ENCODE peak calls at places on chromosomes 6 and 20, in ten cellular contexts. R, I, N, X, G, W, V, Z, P and E are unnamed samples.

GRCh38 chr6:159720708-159721107 is 6.6 kb upstream of the WTAP start:
- DNase-seq in R (peak), I (no peak), N (no peak), X (peak), G (no peak), W (peak), V (no peak), Z (no peak), P (no peak), E (peak)

GRCh38 chr20:20369353-20370086 is 1.6 kb downstream of the INSM1 start:
- DNase-seq in R (no peak), I (no peak), N (peak), X (peak), G (no peak), W (no peak), V (no peak), Z (no peak), P (peak), E (peak)

GRCh38 chr20:33606114-33606771 is 55.9 kb upstream of the C20orf144 start:
- DNase-seq in R (no peak), I (no peak), N (no peak), X (no peak), G (no peak), W (no peak), V (no peak), Z (no peak), P (no peak), E (no peak)

GRCh38 chr6:41757268-41757667 is 10.1 kb upstream of the PGC start:
- DNase-seq in R (no peak), I (no peak), N (peak), X (no peak), G (no peak), W (no peak), V (no peak), Z (no peak), P (no peak), E (no peak)

GRCh38 chr6:110617057-110617456 is 140.6 kb upstream of the SLC22A16 start:
- DNase-seq in R (no peak), I (no peak), N (no peak), X (no peak), G (no peak), W (no peak), V (no peak), Z (no peak), P (no peak), E (no peak)

GRCh38 chr20:57414867-57415592 is 23.8 kb downstream of the RBM38 start:
- DNase-seq in R (peak), I (no peak), N (no peak), X (no peak), G (no peak), W (no peak), V (no peak), Z (no peak), P (no peak), E (no peak)

GRCh38 chr6:36120539-36120938 is 9.8 kb upstream of the MAPK13 start:
- DNase-seq in R (no peak), I (no peak), N (no peak), X (no peak), G (no peak), W (peak), V (no peak), Z (no peak), P (no peak), E (no peak)

GRCh38 chr6:134602123-134602522 is 284.2 kb upstream of the SGK1 start:
- DNase-seq in R (no peak), I (no peak), N (no peak), X (no peak), G (no peak), W (peak), V (no peak), Z (no peak), P (no peak), E (no peak)

GRCh38 chr6:136846046-136846445 is 23.7 kb downstream of the PEX7 start:
- DNase-seq in R (peak), I (no peak), N (peak), X (peak), G (peak), W (peak), V (peak), Z (no peak), P (peak), E (peak)

GRCh38 chr6:53857318-53858094 is 62.7 kb downstream of the LRRC1 start:
- DNase-seq in R (no peak), I (no peak), N (no peak), X (no peak), G (no peak), W (no peak), V (no peak), Z (no peak), P (no peak), E (no peak)

GRCh38 chr20:24614341-24614740 is 144.9 kb downstream of the SYNDIG1 start:
- DNase-seq in R (no peak), I (no peak), N (no peak), X (no peak), G (no peak), W (no peak), V (no peak), Z (no peak), P (no peak), E (no peak)

GRCh38 chr6:150273457-150274309 is 95.1 kb upstream of the IYD start:
- DNase-seq in R (no peak), I (no peak), N (no peak), X (no peak), G (no peak), W (no peak), V (no peak), Z (no peak), P (peak), E (peak)

GRCh38 chr6:169269180-169270076 is 15.8 kb upstream of the THBS2 start:
- DNase-seq in R (no peak), I (peak), N (no peak), X (no peak), G (no peak), W (no peak), V (no peak), Z (no peak), P (no peak), E (no peak)

GRCh38 chr6:41002168-41002567 is 36.9 kb downstream of the UNC5CL start:
- DNase-seq in R (no peak), I (no peak), N (no peak), X (no peak), G (no peak), W (no peak), V (no peak), Z (no peak), P (no peak), E (no peak)

GRCh38 chr20:40446868-40447267 is 242.2 kb downstream of the MAFB start:
- DNase-seq in R (no peak), I (no peak), N (no peak), X (no peak), G (no peak), W (peak), V (no peak), Z (no peak), P (no peak), E (no peak)

GRCh38 chr6:170208171-170208601 is 82.7 kb downstream of the DLL1 start:
- DNase-seq in R (no peak), I (no peak), N (no peak), X (no peak), G (no peak), W (no peak), V (no peak), Z (no peak), P (no peak), E (no peak)

GRCh38 chr6:139369568-139370046 is 4.8 kb downstream of the CITED2 start:
- DNase-seq in R (no peak), I (no peak), N (peak), X (peak), G (peak), W (peak), V (no peak), Z (no peak), P (peak), E (peak)

GRCh38 chr6:52284131-52284459 is 447 bp downstream of the MCM3 start:
- DNase-seq in R (no peak), I (peak), N (peak), X (peak), G (no peak), W (peak), V (no peak), Z (no peak), P (peak), E (peak)

GRCh38 chr20:34069341-34070078 is 42.5 kb downstream of the EIF2S2 start:
- DNase-seq in R (peak), I (peak), N (peak), X (peak), G (no peak), W (peak), V (peak), Z (peak), P (peak), E (peak)

GRCh38 chr20:56202493-56203077 is 45.9 kb upstream of the MC3R start:
- DNase-seq in R (peak), I (no peak), N (no peak), X (peak), G (no peak), W (peak), V (no peak), Z (no peak), P (no peak), E (peak)

GRCh38 chr6:20186981-20187380 is 25.3 kb downstream of the MBOAT1 start:
- DNase-seq in R (no peak), I (no peak), N (no peak), X (no peak), G (peak), W (no peak), V (no peak), Z (no peak), P (no peak), E (no peak)

GRCh38 chr6:165616116-165616515 is 46.9 kb downstream of the PDE10A start:
- DNase-seq in R (no peak), I (no peak), N (no peak), X (no peak), G (no peak), W (no peak), V (no peak), Z (no peak), P (no peak), E (peak)

GRCh38 chr20:41316602-41317535 is 662 bp downstream of the ZHX3 start:
- DNase-seq in R (peak), I (peak), N (no peak), X (peak), G (peak), W (peak), V (peak), Z (peak), P (peak), E (peak)

GRCh38 chr6:4371207-4371921 is 236.0 kb upstream of the ECI2 start:
- DNase-seq in R (no peak), I (peak), N (no peak), X (no peak), G (no peak), W (no peak), V (no peak), Z (no peak), P (no peak), E (no peak)

GRCh38 chr6:26437550-26437949 is 2.8 kb upstream of the BTN3A3 start:
- DNase-seq in R (no peak), I (no peak), N (no peak), X (no peak), G (no peak), W (no peak), V (no peak), Z (no peak), P (no peak), E (no peak)

GRCh38 chr6:163645560-163645959 is 231.0 kb downstream of the QKI start:
- DNase-seq in R (no peak), I (no peak), N (no peak), X (no peak), G (no peak), W (no peak), V (no peak), Z (no peak), P (no peak), E (no peak)

GRCh38 chr6:14635933-14636599 is 518.5 kb downstream of the CD83 start:
- DNase-seq in R (no peak), I (no peak), N (no peak), X (no peak), G (no peak), W (no peak), V (peak), Z (no peak), P (no peak), E (peak)

GRCh38 chr6:140537211-140537610 is 1162.8 kb upstream of the CITED2 start:
- DNase-seq in R (no peak), I (no peak), N (no peak), X (no peak), G (no peak), W (no peak), V (no peak), Z (no peak), P (no peak), E (no peak)

GRCh38 chr20:8670900-8671229 is 398.0 kb upstream of the PLCB4 start:
- DNase-seq in R (no peak), I (no peak), N (peak), X (no peak), G (no peak), W (no peak), V (no peak), Z (no peak), P (no peak), E (no peak)

GRCh38 chr20:14838663-14839650 is 501.5 kb upstream of the FLRT3 start:
- DNase-seq in R (peak), I (no peak), N (no peak), X (peak), G (no peak), W (no peak), V (no peak), Z (no peak), P (peak), E (peak)

GRCh38 chr6:90458353-90459224 is 128.3 kb downstream of the MAP3K7 start:
- DNase-seq in R (no peak), I (no peak), N (no peak), X (no peak), G (no peak), W (no peak), V (no peak), Z (no peak), P (no peak), E (no peak)

GRCh38 chr20:40900816-40901215 is 127.8 kb upstream of the TOP1 start:
- DNase-seq in R (no peak), I (no peak), N (no peak), X (no peak), G (no peak), W (no peak), V (no peak), Z (no peak), P (no peak), E (no peak)

GRCh38 chr6:4786936-4787504 is 10.8 kb downstream of the CDYL start:
- DNase-seq in R (no peak), I (no peak), N (no peak), X (no peak), G (no peak), W (no peak), V (no peak), Z (no peak), P (no peak), E (no peak)

GRCh38 chr6:31495580-31495979 is 2.4 kb upstream of the MICB start:
- DNase-seq in R (no peak), I (no peak), N (no peak), X (no peak), G (no peak), W (no peak), V (no peak), Z (no peak), P (no peak), E (no peak)

GRCh38 chr20:8858181-8858794 is 210.6 kb upstream of the PLCB4 start:
- DNase-seq in R (no peak), I (no peak), N (no peak), X (no peak), G (no peak), W (no peak), V (no peak), Z (no peak), P (no peak), E (no peak)

GRCh38 chr20:43915209-43916072 is 789 bp downstream of the TOX2 start:
- DNase-seq in R (no peak), I (no peak), N (no peak), X (peak), G (no peak), W (no peak), V (no peak), Z (no peak), P (peak), E (peak)